ENCODE peak calls at places on chromosomes 1 and 21, in nine cellular contexts. A is effector memory CD4-positive, alpha-beta T cell; R is T-cell; V is stimulated activated CD4-positive, alpha-beta T cell treated with anti-CD3 and anti-CD28 coated beads, TNF-alpha, amount 100 ng/mL, for 1 hour; B is non-pigmented ciliary epithelial cell; P is substantia nigra; H is H1; C is activated naive CD4-positive, alpha-beta T cell; S is NCI-H1092. N is an unnamed sample.

GRCh38 chr1:234627009-234627950 is 17.3 kb upstream of the IRF2BP2 start:
- DNase-seq in C (no peak), B (no peak), R (no peak), V (no peak), H (no peak), P (no peak), S (no peak), A (no peak), N (no peak)

GRCh38 chr1:50422675-50422945 is 633 bp downstream of the DMRTA2 start:
- DNase-seq in B (no peak), S (no peak), C (no peak), H (no peak), R (no peak), A (no peak), V (no peak), P (no peak), N (no peak)

GRCh38 chr1:24266398-24266941 is 52.7 kb upstream of the GRHL3 start:
- DNase-seq in A (no peak), V (no peak), H (no peak), B (peak; percentile 40), P (no peak), C (no peak), S (no peak), R (no peak), N (peak; percentile 71)

GRCh38 chr21:44697811-44698734 is 1.1 kb downstream of the KRTAP10-12 start:
- DNase-seq in V (no peak), C (no peak), B (no peak), S (no peak), R (no peak), P (no peak), H (no peak), A (no peak), N (no peak)

GRCh38 chr1:111538343-111539035 is 35.1 kb upstream of the ADORA3 start:
- DNase-seq in S (no peak), V (no peak), P (no peak), R (no peak), C (no peak), B (peak; percentile 13), A (no peak), H (no peak), N (peak; percentile 74)

GRCh38 chr1:184624626-184625025 is 130.0 kb downstream of the EDEM3 start:
- DNase-seq in A (no peak), R (no peak), P (no peak), H (no peak), C (no peak), V (no peak), S (no peak), B (no peak), N (peak; percentile 83)

GRCh38 chr1:44688760-44689446 is 14.4 kb downstream of the ARMH1 start:
- DNase-seq in S (no peak), P (no peak), C (no peak), R (no peak), A (no peak), B (no peak), V (no peak), H (no peak), N (peak; percentile 57)

GRCh38 chr1:52726265-52727113 is at the start of gene ZYG11B:
- DNase-seq in S (peak; percentile 79), H (no peak), B (no peak), A (peak; percentile 89), P (peak; percentile 86), R (peak; percentile 86), C (peak; percentile 92), V (peak; percentile 73), N (peak; percentile 81)

GRCh38 chr1:25917996-25918395 is 11.8 kb upstream of the STMN1 start:
- DNase-seq in S (no peak), V (no peak), C (no peak), A (no peak), H (no peak), B (no peak), P (no peak), R (no peak), N (no peak)

GRCh38 chr21:42621828-42622199 is 31.6 kb upstream of the PDE9A start:
- DNase-seq in A (no peak), S (peak; percentile 21), V (no peak), P (no peak), H (no peak), C (no peak), R (no peak), B (no peak), N (no peak)

GRCh38 chr21:45410865-45411809 is 6.2 kb downstream of the COL18A1 start:
- DNase-seq in P (no peak), V (no peak), A (no peak), R (no peak), B (no peak), H (no peak), C (no peak), S (no peak), N (no peak)

GRCh38 chr1:206951318-206952105 is 5.2 kb upstream of the PIGR start:
- DNase-seq in C (no peak), B (no peak), R (no peak), V (no peak), P (no peak), H (no peak), A (no peak), S (no peak), N (no peak)

GRCh38 chr1:231808990-231809389 is 182.4 kb downstream of the DISC1 start:
- DNase-seq in C (no peak), S (no peak), B (no peak), V (no peak), A (no peak), P (no peak), H (no peak), R (no peak), N (peak; percentile 78)

GRCh38 chr1:56095924-56096655 is 483.3 kb downstream of the PLPP3 start:
- DNase-seq in V (no peak), H (no peak), A (no peak), C (no peak), B (peak; percentile 51), P (no peak), R (no peak), S (no peak), N (peak; percentile 31)

GRCh38 chr1:180503274-180503862 is 991 bp upstream of the ACBD6 start:
- DNase-seq in V (no peak), C (no peak), S (no peak), P (no peak), H (no peak), A (no peak), R (no peak), B (no peak), N (peak; percentile 53)

GRCh38 chr1:1200876-1201810 is 5.2 kb downstream of the TNFRSF18 start:
- DNase-seq in R (peak; percentile 85), H (no peak), S (no peak), C (peak; percentile 80), V (peak; percentile 79), A (peak; percentile 84), B (peak; percentile 1), P (no peak), N (no peak)

GRCh38 chr1:222914861-222915632 is 100.2 kb downstream of the DISP1 start:
- DNase-seq in A (no peak), H (no peak), R (no peak), C (no peak), V (no peak), S (no peak), B (no peak), P (no peak), N (peak; percentile 87)

GRCh38 chr1:108012553-108012952 is 47.6 kb upstream of the VAV3 start:
- DNase-seq in V (no peak), C (no peak), B (no peak), R (no peak), P (no peak), S (no peak), H (no peak), A (no peak), N (no peak)

GRCh38 chr1:30606166-30606565 is 117.2 kb downstream of the MATN1 start:
- DNase-seq in P (no peak), H (no peak), A (no peak), R (no peak), C (no peak), V (no peak), S (no peak), B (no peak), N (no peak)

GRCh38 chr1:108209456-108210108 is 9.4 kb upstream of the SLC25A24 start:
- DNase-seq in B (no peak), V (no peak), R (no peak), P (no peak), A (no peak), S (no peak), H (no peak), C (no peak), N (no peak)

GRCh38 chr1:10604966-10605365 is 130.2 kb downstream of the PEX14 start:
- DNase-seq in H (no peak), S (no peak), V (no peak), A (no peak), C (no peak), P (no peak), R (no peak), B (no peak), N (no peak)

GRCh38 chr1:59704721-59705120 is 110.0 kb upstream of the HOOK1 start:
- DNase-seq in H (no peak), C (no peak), S (no peak), B (no peak), R (no peak), V (no peak), A (no peak), P (no peak), N (no peak)

GRCh38 chr1:16991571-16991970 is 11.2 kb upstream of the MFAP2 start:
- DNase-seq in C (no peak), R (no peak), P (no peak), V (no peak), A (no peak), H (no peak), S (no peak), B (no peak), N (no peak)

GRCh38 chr21:30256100-30256499 is 26.6 kb downstream of the KRTAP24-1 start:
- DNase-seq in P (no peak), A (no peak), H (no peak), V (no peak), R (no peak), C (no peak), S (no peak), B (no peak), N (no peak)

GRCh38 chr1:43039228-43040055 is 80.8 kb upstream of the SLC2A1 start:
- DNase-seq in P (no peak), B (no peak), R (no peak), H (no peak), A (no peak), V (no peak), C (no peak), S (no peak), N (no peak)

GRCh38 chr1:212512731-212513559 is 80.2 kb downstream of the NENF start:
- DNase-seq in B (no peak), S (peak; percentile 27), C (no peak), R (no peak), A (no peak), V (no peak), H (no peak), P (no peak), N (peak; percentile 73)

GRCh38 chr1:172764378-172764777 is 105.5 kb downstream of the FASLG start:
- DNase-seq in R (peak; percentile 76), V (no peak), B (no peak), P (no peak), H (no peak), A (no peak), C (peak; percentile 56), S (no peak), N (no peak)

GRCh38 chr21:42651515-42652401 is 1.7 kb upstream of the PDE9A start:
- DNase-seq in P (no peak), H (no peak), S (no peak), B (no peak), V (no peak), R (no peak), C (no peak), A (no peak), N (no peak)

GRCh38 chr1:247400685-247401084 is 15.3 kb upstream of the NLRP3 start:
- DNase-seq in P (no peak), R (no peak), C (no peak), B (no peak), S (no peak), H (no peak), V (no peak), A (no peak), N (no peak)

GRCh38 chr1:212291505-212292134 is 6.4 kb downstream of the PPP2R5A start:
- DNase-seq in R (no peak), B (no peak), H (no peak), C (no peak), P (no peak), V (no peak), S (peak; percentile 56), A (no peak), N (peak; percentile 85)

GRCh38 chr1:60848583-60849188 is 233.7 kb upstream of the NFIA start:
- DNase-seq in C (no peak), B (no peak), P (no peak), V (no peak), A (no peak), R (no peak), S (no peak), H (peak; percentile 1), N (peak; percentile 38)

N was measured in MCF 10A.